ENCODE peak calls at places on chromosomes 12 and 14, in five cellular contexts. Z is GM12891, W is K562, G is HepG2, B is H1. X is an unnamed sample.

GRCh38 chr12:57461326-57461903 is 1.8 kb downstream of the GLI1 start:
- DNase-seq in B (peak; percentile 92), G (no peak), Z (no peak), W (peak; percentile 80), X (no peak)

GRCh38 chr12:31682136-31682962 is 22.9 kb downstream of the ETFBKMT start:
- DNase-seq in W (peak; percentile 72), B (peak; percentile 78), Z (peak; percentile 32), G (peak; percentile 81), X (peak; percentile 37)

GRCh38 chr14:60134702-60135101 is 30.5 kb downstream of the DHRS7 start:
- DNase-seq in W (no peak), B (no peak), Z (no peak), G (no peak), X (no peak)

GRCh38 chr14:30655124-30655523 is 33.0 kb downstream of the SCFD1 start:
- DNase-seq in Z (no peak), B (no peak), W (no peak), G (no peak), X (no peak)

GRCh38 chr12:105555556-105555973 is 225.1 kb downstream of the C12orf75 start:
- DNase-seq in G (peak; percentile 21), Z (no peak), W (no peak), B (no peak), X (no peak)

GRCh38 chr12:3770891-3771290 is 18.0 kb upstream of the CRACR2A start:
- DNase-seq in B (no peak), G (no peak), Z (no peak), W (no peak), X (no peak)

GRCh38 chr12:73445658-73446324 is 1091.8 kb upstream of the ATXN7L3B start:
- DNase-seq in W (no peak), Z (no peak), G (no peak), B (no peak), X (no peak)

GRCh38 chr12:49188916-49189367 is at the start of gene TUBA1A:
- DNase-seq in B (peak; percentile 89), G (peak; percentile 45), Z (peak; percentile 76), W (peak; percentile 66), X (peak; percentile 66)

GRCh38 chr12:57731411-57732080 is 7.0 kb downstream of the AGAP2 start:
- DNase-seq in G (no peak), Z (no peak), W (no peak), B (no peak), X (no peak)

GRCh38 chr12:1845886-1846285 is 25.5 kb downstream of the LRTM2 start:
- DNase-seq in W (no peak), Z (no peak), G (no peak), B (peak; percentile 30), X (no peak)

GRCh38 chr12:118193477-118193876 is 57.6 kb downstream of the PEBP1 start:
- DNase-seq in Z (no peak), G (no peak), B (no peak), W (no peak), X (no peak)

GRCh38 chr12:66555113-66555512 is 123.8 kb downstream of the GRIP1 start:
- DNase-seq in Z (no peak), B (no peak), G (no peak), W (no peak), X (no peak)

GRCh38 chr12:124705545-124706138 is 138.2 kb upstream of the NCOR2 start:
- DNase-seq in Z (no peak), B (no peak), W (no peak), G (no peak), X (no peak)

GRCh38 chr12:111069886-111070285 is 149.5 kb upstream of the MYL2 start:
- DNase-seq in W (no peak), B (no peak), G (no peak), Z (no peak), X (no peak)

GRCh38 chr12:1920971-1921370 is 2.5 kb upstream of the CACNA2D4 start:
- DNase-seq in W (peak; percentile 3), G (no peak), Z (no peak), B (peak; percentile 43), X (no peak)

GRCh38 chr12:6327591-6328041 is 14.3 kb downstream of the TNFRSF1A start:
- DNase-seq in B (no peak), Z (no peak), G (no peak), W (no peak), X (no peak)
- TF ChIP-seq POLR2A in B (no peak), Z (no peak), G (peak; percentile 36), W (peak; percentile 4), X (no peak)

GRCh38 chr14:57401501-57401900 is 11.1 kb downstream of the NAA30 start:
- DNase-seq in Z (no peak), G (no peak), W (no peak), B (no peak), X (no peak)
- TF ChIP-seq TAF1 in Z (no peak), G (no peak), W (no peak), B (no peak), X (no peak)

GRCh38 chr14:105171004-105171673 is 2.6 kb upstream of the JAG2 start:
- DNase-seq in W (no peak), B (no peak), G (no peak), Z (no peak), X (no peak)
- TF ChIP-seq POLR2AphosphoS5 in W (no peak), B (no peak), G (no peak), Z (no peak), X (no peak)

DNA sequence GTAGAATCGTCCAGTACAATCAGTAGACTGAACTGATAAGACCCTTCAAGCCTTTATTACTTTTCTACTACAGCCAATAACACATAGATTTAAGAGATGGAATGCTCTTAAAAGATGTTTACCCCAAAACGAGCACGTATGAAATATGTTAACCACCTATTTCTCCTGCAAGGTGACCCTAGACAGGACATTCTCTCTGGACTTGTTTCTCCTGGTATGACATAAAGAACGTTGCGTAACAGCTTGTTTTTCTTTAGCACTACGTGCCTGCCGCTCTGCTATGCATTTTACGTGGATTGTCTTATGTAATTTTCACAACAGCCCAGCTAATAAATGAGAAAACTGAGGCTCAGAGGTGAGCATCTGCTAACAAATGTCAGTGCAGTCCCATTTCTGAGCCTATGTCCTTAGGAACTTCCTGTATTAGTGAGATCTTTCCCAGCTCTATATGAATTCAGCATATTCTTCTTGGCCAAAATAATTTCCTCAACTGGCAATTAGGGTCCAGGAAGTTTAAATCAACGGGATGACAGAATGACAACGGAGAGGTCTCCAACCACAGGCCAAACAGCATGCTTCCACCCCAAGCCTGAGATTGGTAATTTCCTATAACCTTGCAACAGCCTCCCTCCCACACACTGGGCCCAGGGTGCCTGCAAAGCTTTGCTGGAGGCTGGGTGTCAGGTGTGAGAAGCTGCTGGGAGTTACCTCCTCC is 3.7 kb downstream of the NFKBIA start:
- DNase-seq in B (no peak), G (peak; percentile 73), Z (no peak), W (no peak), X (no peak)
- TF ChIP-seq POLR2A in B (peak; percentile 43), G (no peak), Z (peak; percentile 91), W (no peak), X (peak; percentile 93)

DNA sequence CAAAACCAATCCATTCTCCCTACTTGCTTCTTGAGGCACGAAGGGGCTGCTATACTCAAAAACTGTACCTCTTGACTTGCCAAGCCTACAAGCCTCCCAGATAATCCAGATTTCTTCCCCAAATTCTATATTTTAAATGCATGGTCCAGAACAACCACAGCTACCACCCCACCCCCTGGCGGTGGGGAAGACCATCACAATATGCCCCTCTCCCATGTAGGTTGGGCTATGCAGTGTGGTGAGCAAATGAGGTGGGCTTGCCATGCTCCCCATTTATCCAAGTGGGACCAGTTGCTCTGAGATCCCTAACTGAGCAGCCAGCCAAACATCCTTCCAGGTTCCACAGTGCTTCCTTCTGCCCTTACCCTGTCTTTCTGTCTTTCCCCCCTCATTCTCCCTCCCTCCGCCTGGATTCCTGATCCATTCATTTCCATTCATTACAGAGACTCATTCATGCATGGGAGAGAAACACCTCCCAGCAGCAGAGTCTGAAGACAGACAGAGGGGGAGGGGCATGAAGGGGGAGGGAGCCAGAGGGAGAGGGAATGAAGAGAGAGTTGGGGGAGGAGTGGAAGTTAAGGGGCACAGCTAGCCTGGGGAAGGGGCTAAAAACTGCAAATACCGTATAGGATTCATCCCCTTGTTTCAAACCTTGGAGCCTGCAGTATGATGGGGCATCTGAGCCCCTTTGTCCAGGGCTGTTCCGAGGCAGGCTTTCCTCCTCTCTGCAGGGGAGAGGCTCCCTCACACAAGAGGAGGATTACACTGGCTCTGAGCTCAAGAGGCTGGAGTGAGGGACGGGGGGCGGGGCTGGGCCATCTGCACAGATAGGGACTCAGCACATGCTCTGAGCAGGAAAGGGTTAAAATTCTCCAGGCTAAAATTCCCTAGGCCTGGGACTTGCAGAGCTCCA is 4.4 kb downstream of the ZNF219 start:
- DNase-seq in B (peak; percentile 82), Z (no peak), G (no peak), W (no peak), X (no peak)
- TF ChIP-seq TAF1 in B (peak; percentile 28), Z (no peak), G (no peak), W (no peak), X (no peak)